ENCODE peak calls at places on chromosomes 4 and X, in seven cellular contexts. C is dorsolateral prefrontal cortex, T is tibial nerve, F is tibial artery, D is HCT116, Z is aorta, P is Karpas-422. U is an unnamed sample.

GRCh38 chrX:39335447-39336235 is 534.4 kb downstream of the MID1IP1 start:
- DNase-seq in C (no peak), F (no peak), D (no peak), P (no peak), Z (no peak), T (peak; percentile 19), U (no peak)

GRCh38 chr4:22522706-22523501 is 7.0 kb upstream of the ADGRA3 start:
- DNase-seq in D (no peak), P (no peak), Z (no peak), C (no peak), F (no peak), T (no peak), U (no peak)

GRCh38 chr4:13312264-13312663 is 171.9 kb downstream of the RAB28 start:
- DNase-seq in Z (no peak), C (no peak), T (no peak), D (no peak), P (no peak), F (no peak), U (no peak)

GRCh38 chr4:76611164-76611563 is 176.1 kb downstream of the SHROOM3 start:
- DNase-seq in D (no peak), Z (no peak), P (no peak), T (no peak), C (no peak), F (no peak), U (no peak)

GRCh38 chr4:123453006-123453685 is 56.6 kb downstream of the SPRY1 start:
- DNase-seq in Z (no peak), P (no peak), C (no peak), T (no peak), F (no peak), D (no peak), U (no peak)

GRCh38 chr4:66465111-66465510 is 794.8 kb upstream of the EPHA5 start:
- DNase-seq in T (no peak), C (no peak), Z (no peak), D (no peak), P (no peak), F (no peak), U (no peak)

GRCh38 chr4:153188966-153189801 is 15.1 kb upstream of the TRIM2 start:
- DNase-seq in C (no peak), F (peak; percentile 24), D (no peak), Z (no peak), P (no peak), T (no peak), U (no peak)

GRCh38 chr4:2792711-2793577 is at the start of gene SH3BP2:
- DNase-seq in Z (peak; percentile 89), T (peak; percentile 62), C (peak; percentile 63), P (peak; percentile 90), F (peak; percentile 76), D (peak; percentile 40), U (no peak)

GRCh38 chr4:75907956-75908355 is 5.7 kb upstream of the PPEF2 start:
- DNase-seq in Z (no peak), P (no peak), F (no peak), T (no peak), D (no peak), C (no peak), U (no peak)

GRCh38 chrX:7815166-7815565 is 27.8 kb upstream of the VCX start:
- DNase-seq in P (no peak), D (no peak), C (no peak), Z (no peak), T (no peak), F (no peak), U (no peak)

GRCh38 chr4:151674804-151675290 is 86.0 kb downstream of the GATB start:
- DNase-seq in C (peak; percentile 72), D (no peak), T (no peak), P (no peak), Z (peak; percentile 71), F (no peak), U (no peak)

GRCh38 chr4:172147702-172148101 is 334.5 kb downstream of the GALNTL6 start:
- DNase-seq in P (peak; percentile 45), C (no peak), T (no peak), F (no peak), Z (no peak), D (no peak), U (no peak)

GRCh38 chr4:80963051-80963450 is 67.5 kb upstream of the BMP3 start:
- DNase-seq in D (no peak), Z (no peak), C (no peak), F (no peak), T (no peak), P (no peak), U (no peak)

GRCh38 chr4:7410470-7410869 is 24.3 kb downstream of the PSAPL1 start:
- DNase-seq in D (no peak), Z (peak; percentile 26), P (no peak), F (no peak), C (no peak), T (no peak), U (no peak)

GRCh38 chr4:86019906-86020305 is 339.9 kb downstream of the MAPK10 start:
- DNase-seq in Z (no peak), P (no peak), C (no peak), D (no peak), T (no peak), F (no peak), U (no peak)

GRCh38 chr4:186134254-186134653 is 29.8 kb downstream of the FAM149A start:
- DNase-seq in Z (no peak), F (no peak), T (no peak), D (no peak), P (peak; percentile 45), C (no peak), U (no peak)

GRCh38 chrX:50594788-50595187 is 124.2 kb upstream of the DGKK start:
- DNase-seq in T (no peak), C (no peak), D (no peak), P (no peak), Z (no peak), F (no peak), U (no peak)

GRCh38 chr4:133969202-133969873 is 232.3 kb downstream of the PABPC4L start:
- DNase-seq in Z (no peak), P (no peak), D (no peak), F (peak; percentile 22), T (no peak), C (no peak), U (no peak)

GRCh38 chrX:95505721-95506120 is 1178.9 kb upstream of the DIAPH2 start:
- DNase-seq in P (no peak), Z (no peak), T (no peak), F (no peak), C (no peak), D (no peak), U (no peak)

GRCh38 chr4:184400375-184400870 is 73.9 kb downstream of the IRF2 start:
- DNase-seq in Z (peak; percentile 71), D (no peak), F (peak; percentile 62), T (peak; percentile 36), P (no peak), C (no peak), U (peak; percentile 60)

GRCh38 chrX:130829526-130830515 is 73.2 kb downstream of the ENOX2 start:
- DNase-seq in P (no peak), D (no peak), T (no peak), Z (no peak), F (peak; percentile 21), C (no peak), U (no peak)

GRCh38 chr4:13559414-13559813 is 15.1 kb upstream of the NKX3-2 start:
- DNase-seq in D (no peak), F (no peak), P (no peak), T (no peak), Z (no peak), C (no peak), U (no peak)

GRCh38 chr4:122341906-122342305 is 36.9 kb upstream of the ADAD1 start:
- DNase-seq in D (no peak), T (no peak), F (no peak), P (no peak), C (no peak), Z (no peak), U (no peak)

GRCh38 chrX:1134156-1134555 is 78.3 kb downstream of the CRLF2 start:
- DNase-seq in F (no peak), P (no peak), C (no peak), T (no peak), Z (no peak), D (no peak), U (no peak)

GRCh38 chr4:105327222-105327621 is 146.6 kb downstream of the PPA2 start:
- DNase-seq in D (no peak), C (no peak), F (no peak), Z (no peak), T (no peak), P (no peak), U (no peak)

GRCh38 chr4:38677466-38677865 is 13.5 kb downstream of the KLF3 start:
- DNase-seq in C (no peak), F (no peak), P (no peak), D (no peak), Z (no peak), T (no peak), U (no peak)
- H3K27ac ChIP-seq in C (no peak overlapping the region), F (no peak overlapping the region), P (no peak overlapping the region), D (no peak overlapping the region), Z (no peak overlapping the region), T (peak overlapping the region; percentile 99), U (no peak overlapping the region)

GRCh38 chrX:134558133-134558532 is 98.2 kb downstream of the HPRT1 start:
- DNase-seq in P (no peak), F (no peak), C (no peak), Z (no peak), D (no peak), T (no peak), U (no peak)
- H3K27ac ChIP-seq in P (no peak overlapping the region), F (no peak overlapping the region), C (no peak overlapping the region), Z (no peak overlapping the region), D (no peak overlapping the region), T (no peak overlapping the region), U (no peak overlapping the region)

DNA sequence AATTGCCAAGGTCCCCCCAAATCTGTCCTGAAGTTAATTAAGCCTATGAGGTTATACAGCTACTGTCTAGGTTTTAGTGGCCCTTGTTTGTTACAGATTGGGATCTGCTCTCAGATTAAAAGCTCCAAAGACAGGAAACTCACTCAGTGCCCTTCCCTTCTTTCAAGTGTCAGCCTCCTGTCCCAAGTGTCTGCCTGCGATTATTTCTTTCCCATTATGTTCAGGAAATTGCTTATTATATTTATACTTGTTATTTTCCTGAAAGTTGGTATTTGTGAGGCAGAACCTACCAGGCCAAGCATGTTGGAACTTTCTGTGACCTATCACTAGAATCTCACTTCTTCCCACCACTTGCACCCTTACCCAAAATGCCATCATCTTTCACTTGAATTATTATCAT is 173.2 kb downstream of the AREG start:
- DNase-seq in D (no peak), P (no peak), Z (no peak), T (no peak), F (no peak), C (no peak), U (no peak)
- H3K27ac ChIP-seq in D (peak overlapping the region; percentile 94), P (no peak overlapping the region), Z (no peak overlapping the region), T (no peak overlapping the region), F (no peak overlapping the region), C (no peak overlapping the region), U (no peak overlapping the region)

DNA sequence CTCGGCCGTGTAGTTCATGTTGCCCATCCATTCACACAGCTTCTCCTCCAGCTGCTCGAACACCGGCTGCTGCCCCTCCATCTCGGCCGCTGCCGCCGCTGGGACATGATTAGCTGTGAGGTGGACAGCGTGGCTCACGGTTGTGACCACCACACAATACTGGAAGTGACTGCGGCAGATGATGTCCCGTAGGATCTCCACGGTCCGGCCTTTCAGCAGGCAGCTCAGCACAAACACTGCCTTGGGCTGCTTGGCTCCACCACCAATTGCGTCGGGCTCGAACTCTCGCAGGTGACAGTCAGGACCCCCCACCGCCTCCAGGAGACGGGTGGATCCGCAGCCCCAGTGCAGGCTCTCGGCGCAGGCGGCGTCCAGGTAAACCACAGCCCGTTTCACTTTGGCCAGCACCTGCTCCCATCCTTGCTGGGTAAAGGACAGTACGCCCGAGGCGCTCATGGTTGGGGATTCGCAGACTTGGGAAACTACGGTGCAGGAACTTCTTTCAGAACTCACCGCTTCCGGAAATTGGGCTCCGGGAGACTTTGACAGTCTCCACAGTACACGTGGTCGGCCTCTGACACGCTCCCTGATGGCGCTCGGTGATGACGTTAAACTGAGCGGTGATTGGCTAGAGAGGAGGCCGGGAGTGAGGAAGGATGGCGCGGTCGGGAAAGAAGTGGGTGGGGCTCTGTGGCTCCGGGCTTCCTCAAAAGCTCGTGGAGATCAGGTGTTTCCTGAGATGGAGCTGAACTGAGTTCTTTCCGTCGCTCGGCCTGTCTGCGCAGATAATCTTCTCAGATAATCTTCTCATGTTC is at the start of gene SCFD2:
- DNase-seq in F (peak; percentile 99), T (peak; percentile 100), P (peak; percentile 99), Z (peak; percentile 98), C (peak; percentile 99), D (peak; percentile 93), U (peak; percentile 80)
- H3K27ac ChIP-seq in F (peak within 1 kb of the TSS; percentile 65), T (peak within 1 kb of the TSS; percentile 56), P (peak within 1 kb of the TSS; percentile 25), Z (no peak within 1 kb of the TSS), C (peak within 1 kb of the TSS; percentile 34), D (no peak within 1 kb of the TSS), U (peak within 1 kb of the TSS; percentile 90)

U was measured in Panc1.